ENCODE peak calls at places on chromosome 3, in four cellular contexts. One of them, this sample, is unnamed.

GRCh38 chr3:100005670-100006393 is 108.5 kb downstream of the FILIP1L start:
- DNase-seq in K562: no peak
- DNase-seq in HepG2: no peak
- DNase-seq in GM12878: no peak
- DNase-seq in this sample: no peak

GRCh38 chr3:24508423-24508839 is 13.8 kb upstream of the THRB start:
- DNase-seq in K562: no peak
- DNase-seq in HepG2: no peak
- DNase-seq in GM12878: no peak
- DNase-seq in this sample: no peak

GRCh38 chr3:66602237-66602636 is 101.4 kb upstream of the LRIG1 start:
- DNase-seq in K562: no peak
- DNase-seq in HepG2: no peak
- DNase-seq in GM12878: no peak
- DNase-seq in this sample: no peak

GRCh38 chr3:125271127-125271526 is 58.6 kb upstream of the SLC12A8 start:
- DNase-seq in K562: no peak
- DNase-seq in HepG2: no peak
- DNase-seq in GM12878: no peak
- DNase-seq in this sample: no peak

GRCh38 chr3:65591313-65591712 is 447.4 kb downstream of the MAGI1 start:
- DNase-seq in K562: no peak
- DNase-seq in HepG2: no peak
- DNase-seq in GM12878: no peak
- DNase-seq in this sample: no peak

GRCh38 chr3:18237251-18238005 is 187.7 kb downstream of the SATB1 start:
- DNase-seq in K562: no peak
- DNase-seq in HepG2: no peak
- DNase-seq in GM12878: no peak
- DNase-seq in this sample: no peak

GRCh38 chr3:98817546-98817945 is 54.4 kb downstream of the ST3GAL6 start:
- DNase-seq in K562: peak
- DNase-seq in HepG2: peak
- DNase-seq in GM12878: no peak
- DNase-seq in this sample: no peak

GRCh38 chr3:185401319-185401955 is 38.5 kb downstream of the MAP3K13 start:
- DNase-seq in K562: no peak
- DNase-seq in HepG2: no peak
- DNase-seq in GM12878: no peak
- DNase-seq in this sample: no peak

GRCh38 chr3:187750513-187751123 is 5.3 kb upstream of the BCL6 start:
- DNase-seq in K562: no peak
- DNase-seq in HepG2: peak
- DNase-seq in GM12878: no peak
- DNase-seq in this sample: no peak

GRCh38 chr3:150377601-150378466 is 30.3 kb upstream of the TSC22D2 start:
- DNase-seq in K562: no peak
- DNase-seq in HepG2: no peak
- DNase-seq in GM12878: no peak
- DNase-seq in this sample: no peak

GRCh38 chr3:41853495-41853894 is 108.4 kb downstream of the ULK4 start:
- DNase-seq in K562: no peak
- DNase-seq in HepG2: no peak
- DNase-seq in GM12878: no peak
- DNase-seq in this sample: no peak

GRCh38 chr3:173214576-173214975 is 73.5 kb upstream of the SPATA16 start:
- DNase-seq in K562: no peak
- DNase-seq in HepG2: no peak
- DNase-seq in GM12878: no peak
- DNase-seq in this sample: no peak

GRCh38 chr3:72082121-72082715 is 297.3 kb upstream of the PROK2 start:
- DNase-seq in K562: no peak
- DNase-seq in HepG2: no peak
- DNase-seq in GM12878: peak
- DNase-seq in this sample: no peak

GRCh38 chr3:82927309-82928253 is 1166.1 kb upstream of the GBE1 start:
- DNase-seq in K562: no peak
- DNase-seq in HepG2: peak
- DNase-seq in GM12878: no peak
- DNase-seq in this sample: no peak

GRCh38 chr3:171156455-171157005 is 130.0 kb upstream of the SLC2A2 start:
- DNase-seq in K562: no peak
- DNase-seq in HepG2: peak
- DNase-seq in GM12878: no peak
- DNase-seq in this sample: no peak

GRCh38 chr3:152320201-152320617 is 51.5 kb downstream of the MBNL1 start:
- DNase-seq in K562: peak
- DNase-seq in HepG2: no peak
- DNase-seq in GM12878: no peak
- DNase-seq in this sample: no peak

GRCh38 chr3:129768728-129769127 is 124.8 kb downstream of the TMCC1 start:
- DNase-seq in K562: no peak
- DNase-seq in HepG2: no peak
- DNase-seq in GM12878: no peak
- DNase-seq in this sample: no peak

GRCh38 chr3:67648701-67649100 is 5.7 kb downstream of the SUCLG2 start:
- DNase-seq in K562: no peak
- DNase-seq in HepG2: no peak
- DNase-seq in GM12878: no peak
- DNase-seq in this sample: no peak

GRCh38 chr3:155704041-155704440 is 40.8 kb downstream of the PLCH1 start:
- DNase-seq in K562: no peak
- DNase-seq in HepG2: no peak
- DNase-seq in GM12878: no peak
- DNase-seq in this sample: no peak

GRCh38 chr3:57007513-57008415 is 52.7 kb upstream of the SPATA12 start:
- DNase-seq in K562: peak
- DNase-seq in HepG2: no peak
- DNase-seq in GM12878: no peak
- DNase-seq in this sample: no peak

GRCh38 chr3:27560484-27561056 is 76.4 kb upstream of the SLC4A7 start:
- DNase-seq in K562: no peak
- DNase-seq in HepG2: no peak
- DNase-seq in GM12878: no peak
- DNase-seq in this sample: no peak

GRCh38 chr3:62139957-62140356 is 233.4 kb downstream of the FEZF2 start:
- DNase-seq in K562: no peak
- DNase-seq in HepG2: no peak
- DNase-seq in GM12878: no peak
- DNase-seq in this sample: no peak

GRCh38 chr3:107976204-107976775 is 114.5 kb downstream of the CD47 start:
- DNase-seq in K562: no peak
- DNase-seq in HepG2: no peak
- DNase-seq in GM12878: no peak
- DNase-seq in this sample: no peak

GRCh38 chr3:169228522-169228921 is 435.0 kb downstream of the MECOM start:
- DNase-seq in K562: no peak
- DNase-seq in HepG2: no peak
- DNase-seq in GM12878: no peak
- DNase-seq in this sample: no peak

GRCh38 chr3:170640737-170641171 is 54.9 kb upstream of the SLC7A14 start:
- DNase-seq in K562: no peak
- DNase-seq in HepG2: no peak
- DNase-seq in GM12878: no peak
- DNase-seq in this sample: no peak

GRCh38 chr3:193732391-193732790 is 139.4 kb downstream of the OPA1 start:
- DNase-seq in K562: no peak
- DNase-seq in HepG2: peak
- DNase-seq in GM12878: no peak
- DNase-seq in this sample: no peak

GRCh38 chr3:112372396-112372795 is 39.4 kb downstream of the CD200 start:
- DNase-seq in K562: no peak
- DNase-seq in HepG2: no peak
- DNase-seq in GM12878: no peak
- DNase-seq in this sample: no peak

GRCh38 chr3:71463622-71464021 is 119.9 kb downstream of the FOXP1 start:
- DNase-seq in K562: no peak
- DNase-seq in HepG2: no peak
- DNase-seq in GM12878: no peak
- DNase-seq in this sample: no peak

GRCh38 chr3:111534701-111535100 is 7.3 kb upstream of the CD96 start:
- DNase-seq in K562: no peak
- DNase-seq in HepG2: no peak
- DNase-seq in GM12878: no peak
- DNase-seq in this sample: no peak

GRCh38 chr3:151346292-151346691 is 16.9 kb upstream of the P2RY13 start:
- DNase-seq in K562: no peak
- DNase-seq in HepG2: no peak
- DNase-seq in GM12878: no peak
- DNase-seq in this sample: no peak

GRCh38 chr3:50187750-50188149 is 3.7 kb upstream of the GNAT1 start:
- DNase-seq in K562: no peak
- DNase-seq in HepG2: no peak
- DNase-seq in GM12878: no peak
- DNase-seq in this sample: no peak

GRCh38 chr3:142489572-142490323 is 41.9 kb upstream of the XRN1 start:
- DNase-seq in K562: no peak
- DNase-seq in HepG2: peak
- DNase-seq in GM12878: no peak
- DNase-seq in this sample: no peak
- TF ChIP-seq HDAC2 in K562: no peak
- TF ChIP-seq HDAC2 in HepG2: no peak
- TF ChIP-seq HDAC2 in GM12878: no peak
- TF ChIP-seq HDAC2 in this sample: no peak

DNA sequence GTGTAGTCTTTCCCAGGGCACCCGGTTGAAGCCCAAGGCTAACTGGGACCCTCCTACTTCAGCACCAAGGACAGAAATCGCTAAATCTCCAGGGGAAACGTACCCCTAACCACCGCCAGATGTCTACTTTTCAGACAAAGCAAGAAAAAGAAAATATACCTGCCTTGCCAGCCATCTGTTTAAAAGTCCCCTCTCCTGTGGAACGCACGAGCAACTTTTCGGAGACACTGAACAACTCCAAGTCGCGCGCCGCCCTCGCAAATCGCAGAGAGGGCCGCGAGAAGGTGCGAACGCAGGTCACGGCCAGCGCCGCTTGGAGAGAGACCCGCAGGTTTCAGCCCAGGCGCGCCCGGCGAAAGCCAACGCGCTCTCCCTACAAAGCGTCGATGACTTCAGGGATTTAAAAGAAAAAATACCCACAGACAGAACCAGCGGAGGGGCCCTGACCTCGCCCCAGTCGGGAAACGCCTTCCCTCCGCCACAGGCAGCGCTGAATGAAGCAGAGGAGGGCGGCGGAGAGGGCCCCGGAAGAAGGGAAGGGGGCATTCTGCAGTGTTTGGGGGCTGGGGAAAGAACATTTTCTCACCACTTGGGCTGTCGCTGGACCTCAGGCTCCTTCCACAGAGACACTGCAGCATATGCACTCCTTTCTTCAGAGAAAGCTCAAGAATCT is 213.1 kb downstream of the FGF12 start:
- DNase-seq in K562: peak
- DNase-seq in HepG2: no peak
- DNase-seq in GM12878: no peak
- DNase-seq in this sample: no peak
- TF ChIP-seq ATF3 in K562: no peak
- TF ChIP-seq ATF3 in HepG2: no peak
- TF ChIP-seq ATF3 in GM12878: no peak
- TF ChIP-seq ATF3 in this sample: no peak

DNA sequence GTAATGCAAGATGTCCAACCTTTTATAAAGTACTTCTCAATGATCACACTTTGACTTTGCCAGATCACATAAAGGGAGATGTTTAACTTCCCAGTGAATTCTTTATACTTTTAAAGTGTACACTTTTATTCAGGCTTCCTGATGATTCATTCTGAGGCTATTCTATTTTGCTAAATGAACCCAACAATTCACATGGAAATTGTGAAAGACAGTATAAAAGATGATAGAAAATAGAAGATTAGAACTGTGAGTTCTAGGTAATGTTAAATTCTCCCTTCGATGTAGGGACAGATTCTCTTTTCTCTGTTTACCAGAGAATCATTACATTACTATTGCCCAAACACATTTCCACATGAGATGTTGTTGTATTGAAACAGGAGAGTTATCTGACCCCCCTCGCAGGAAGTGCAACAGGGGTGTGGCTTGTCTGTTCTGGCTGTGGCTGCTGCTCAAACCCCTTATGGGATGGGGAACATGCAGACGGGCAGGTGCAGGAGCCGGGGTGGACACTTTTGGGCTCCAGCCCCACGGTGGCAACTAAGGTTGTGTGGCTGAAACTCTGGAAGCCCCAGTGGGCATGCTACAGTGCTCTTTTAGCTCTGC is 131.3 kb upstream of the LRTM1 start:
- DNase-seq in K562: no peak
- DNase-seq in HepG2: no peak
- DNase-seq in GM12878: no peak
- DNase-seq in this sample: no peak
- TF ChIP-seq HDAC2 in K562: no peak
- TF ChIP-seq HDAC2 in HepG2: no peak
- TF ChIP-seq HDAC2 in GM12878: no peak
- TF ChIP-seq HDAC2 in this sample: no peak

DNA sequence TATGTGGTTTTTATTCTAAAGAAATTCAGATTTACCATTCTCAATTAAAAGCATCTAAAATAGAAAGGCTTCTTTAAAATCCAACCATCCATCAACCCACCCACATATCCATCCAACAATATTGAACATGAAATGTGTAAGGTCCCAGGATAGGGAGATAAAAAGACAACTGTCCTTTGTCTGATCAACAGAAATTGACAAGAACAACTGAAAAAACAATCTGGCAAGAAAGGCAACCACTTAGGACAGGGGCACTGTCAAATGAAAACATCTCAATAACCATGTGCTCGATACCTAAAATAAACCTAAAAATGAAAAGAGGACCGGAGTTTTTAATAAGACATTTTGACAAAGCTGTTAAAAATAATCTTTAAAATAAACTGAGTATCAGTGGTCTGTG is 67.2 kb downstream of the NR1I2 start:
- DNase-seq in K562: no peak
- DNase-seq in HepG2: no peak
- DNase-seq in GM12878: no peak
- DNase-seq in this sample: no peak
- TF ChIP-seq ATF3 in K562: no peak
- TF ChIP-seq ATF3 in HepG2: no peak
- TF ChIP-seq ATF3 in GM12878: no peak
- TF ChIP-seq ATF3 in this sample: no peak

DNA sequence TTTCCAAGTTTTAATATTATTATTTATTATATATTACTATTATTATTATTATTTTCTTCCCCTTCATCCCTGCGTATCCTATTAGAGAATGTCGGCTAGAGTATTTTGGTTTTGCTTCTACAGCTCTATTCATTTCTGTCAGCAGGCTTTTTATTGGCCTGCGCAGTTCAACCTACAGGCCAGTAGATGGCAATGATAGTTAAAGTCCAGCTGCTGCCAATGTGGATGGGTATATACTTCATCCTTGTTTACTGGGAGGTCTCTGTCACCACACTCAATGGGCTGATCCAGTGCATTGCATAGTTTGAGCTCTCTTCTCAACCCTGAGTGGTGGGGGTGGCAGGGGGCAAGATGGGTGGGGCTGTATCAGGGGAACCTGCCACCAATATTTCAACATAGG is 799.8 kb downstream of the NSUN3 start:
- DNase-seq in K562: no peak
- DNase-seq in HepG2: peak
- DNase-seq in GM12878: no peak
- DNase-seq in this sample: no peak
- TF ChIP-seq HDAC2 in K562: no peak
- TF ChIP-seq HDAC2 in HepG2: no peak
- TF ChIP-seq HDAC2 in GM12878: no peak
- TF ChIP-seq HDAC2 in this sample: no peak

This sample was measured in H1.